ENCODE peak calls at places on chromosomes 2 and 18, in ten cellular contexts. R is GM23248, T is sigmoid colon, G is right lobe of liver, X is small intestine, D is IMR-90, Q is lung, O is left lung, B is lower lobe of right lung, E is psoas muscle. M is an unnamed sample. For H3K4me1, the result is how much of the 10 kb centered on the place peaks cover.

GRCh38 chr18:26556573-26556972 is 8.2 kb upstream of the KCTD1 start:
- DNase-seq in T (no peak), G (no peak), R (peak), Q (no peak), B (no peak), D (no peak), O (no peak), X (no peak), E (no peak), M (no peak)

GRCh38 chr18:62795813-62796212 is 80.5 kb downstream of the PHLPP1 start:
- DNase-seq in R (no peak), X (no peak), G (no peak), Q (no peak), O (no peak), T (no peak), E (no peak), B (no peak), D (no peak), M (no peak)

GRCh38 chr18:43847164-43848091 is 570.1 kb upstream of the SYT4 start:
- DNase-seq in B (no peak), G (no peak), E (no peak), D (peak), R (peak), T (no peak), Q (no peak), O (no peak), X (no peak), M (no peak)

GRCh38 chr18:35443434-35443833 is 54.3 kb downstream of the INO80C start:
- DNase-seq in O (no peak), R (no peak), Q (no peak), B (no peak), X (no peak), D (no peak), T (no peak), E (no peak), G (no peak), M (no peak)

GRCh38 chr2:37829202-37829601 is 95.9 kb upstream of the RMDN2 start:
- DNase-seq in D (peak), R (peak), B (peak), Q (peak), X (no peak), T (no peak), O (no peak), G (peak), E (no peak), M (peak)

GRCh38 chr2:201363857-201364560 is 6.9 kb upstream of the FLACC1 start:
- DNase-seq in O (no peak), X (peak), D (peak), Q (no peak), R (peak), T (no peak), B (no peak), G (no peak), E (no peak), M (no peak)

GRCh38 chr2:224520064-224520463 is 65.1 kb downstream of the CUL3 start:
- DNase-seq in T (no peak), B (no peak), X (no peak), R (peak), Q (no peak), G (no peak), O (no peak), D (peak), E (no peak), M (no peak)

GRCh38 chr2:111126581-111126980 is 5.9 kb downstream of the BCL2L11 start:
- DNase-seq in T (no peak), D (no peak), B (no peak), O (no peak), Q (no peak), R (no peak), E (no peak), G (no peak), X (no peak), M (no peak)

GRCh38 chr2:190717764-190718651 is 69.1 kb downstream of the NAB1 start:
- DNase-seq in B (no peak), G (no peak), Q (no peak), R (no peak), T (no peak), X (no peak), E (no peak), D (no peak), O (no peak), M (no peak)

GRCh38 chr2:181312515-181312927 is 144.7 kb upstream of the ITGA4 start:
- DNase-seq in D (no peak), R (no peak), T (no peak), E (no peak), O (no peak), B (no peak), X (no peak), G (no peak), Q (no peak), M (no peak)

GRCh38 chr2:162072976-162073775 is 839 bp downstream of the DPP4 start:
- DNase-seq in X (peak), D (peak), R (peak), O (no peak), T (peak), E (no peak), G (peak), Q (peak), B (peak), M (peak)

GRCh38 chr2:233094614-233095013 is 34.5 kb downstream of the INPP5D start:
- DNase-seq in G (no peak), E (no peak), X (no peak), B (no peak), O (no peak), R (no peak), Q (no peak), T (peak), D (no peak), M (no peak)

GRCh38 chr18:41073372-41073954 is 881.6 kb upstream of the PIK3C3 start:
- DNase-seq in T (no peak), B (no peak), Q (no peak), R (peak), X (no peak), D (peak), O (no peak), E (no peak), G (no peak), M (no peak)

GRCh38 chr2:17869128-17869527 is 9.3 kb upstream of the KCNS3 start:
- DNase-seq in X (no peak), G (no peak), T (no peak), O (no peak), R (peak), D (peak), B (no peak), Q (no peak), E (no peak), M (no peak)

GRCh38 chr2:207110310-207110709 is 55.4 kb downstream of the KLF7 start:
- DNase-seq in R (no peak), D (no peak), O (no peak), E (no peak), B (no peak), X (no peak), Q (no peak), G (no peak), T (no peak), M (no peak)

GRCh38 chr2:9010866-9011265 is 7.4 kb upstream of the MBOAT2 start:
- DNase-seq in B (no peak), O (no peak), E (no peak), X (no peak), T (no peak), Q (no peak), G (no peak), D (peak), R (peak), M (no peak)

GRCh38 chr2:43018179-43019024 is 208.0 kb downstream of the ZFP36L2 start:
- DNase-seq in X (peak), T (peak), O (peak), G (peak), B (peak), D (peak), Q (peak), E (peak), R (peak), M (peak)

GRCh38 chr18:62607302-62607701 is 84.5 kb downstream of the ZCCHC2 start:
- DNase-seq in B (no peak), R (no peak), E (no peak), X (no peak), Q (no peak), G (no peak), D (no peak), O (no peak), T (no peak), M (no peak)

GRCh38 chr2:113227698-113228097 is 51.0 kb downstream of the PAX8 start:
- DNase-seq in O (no peak), Q (no peak), D (no peak), E (no peak), B (no peak), G (no peak), X (no peak), R (no peak), T (no peak), M (no peak)

GRCh38 chr2:221767106-221767878 is 195.2 kb upstream of the EPHA4 start:
- DNase-seq in Q (no peak), R (peak), G (no peak), D (peak), E (no peak), B (no peak), X (no peak), T (no peak), O (no peak), M (no peak)

GRCh38 chr2:37417321-37417720 is 72.9 kb downstream of the QPCT start:
- DNase-seq in T (no peak), E (no peak), X (no peak), Q (no peak), R (peak), G (no peak), O (no peak), D (peak), B (no peak), M (no peak)

GRCh38 chr2:48312126-48312525 is 217.8 kb upstream of the STON1 start:
- DNase-seq in X (peak), E (no peak), O (no peak), D (no peak), R (no peak), Q (no peak), B (no peak), T (no peak), G (no peak), M (no peak)

GRCh38 chr2:48309900-48310299 is 220.1 kb upstream of the STON1 start:
- DNase-seq in B (no peak), G (no peak), X (no peak), Q (no peak), O (no peak), E (no peak), T (no peak), R (no peak), D (no peak), M (no peak)

GRCh38 chr2:48310581-48310980 is 219.4 kb upstream of the STON1 start:
- DNase-seq in Q (no peak), X (no peak), T (no peak), R (no peak), O (no peak), D (no peak), E (no peak), B (no peak), G (no peak), M (no peak)

GRCh38 chr2:48315847-48316194 is 214.1 kb upstream of the STON1 start:
- DNase-seq in E (no peak), G (peak), B (peak), X (peak), R (peak), Q (no peak), D (no peak), O (no peak), T (no peak), M (no peak)

GRCh38 chr2:48313036-48313877 is 216.7 kb upstream of the STON1 start:
- DNase-seq in Q (no peak), X (peak), O (no peak), B (no peak), T (no peak), E (no peak), G (no peak), D (no peak), R (no peak), M (no peak)
- H3K4me3 ChIP-seq in Q (no peak), X (no peak), O (peak), B (peak), T (peak), E (peak), G (peak), D (no peak), R (peak), M (peak)

GRCh38 chr2:24721470-24721869 is 71.7 kb downstream of the PTRHD1 start:
- DNase-seq in T (peak), G (peak), R (peak), E (peak), Q (peak), D (peak), B (no peak), X (peak), O (no peak), M (peak)
- H3K27ac ChIP-seq in T (peak), G (peak), R (no peak), E (peak), Q (no peak), D (no peak), B (peak), X (no peak), O (no peak), M (peak)

GRCh38 chr2:65364054-65364651 is 68.2 kb downstream of the SPRED2 start:
- DNase-seq in O (no peak), X (peak), G (no peak), R (peak), E (no peak), Q (no peak), D (no peak), B (no peak), T (no peak), M (no peak)

GRCh38 chr2:65360441-65360840 is 72.0 kb downstream of the SPRED2 start:
- DNase-seq in X (no peak), D (no peak), T (no peak), G (no peak), B (no peak), R (no peak), O (no peak), E (no peak), Q (no peak), M (no peak)

GRCh38 chr2:65364986-65365733 is 67.2 kb downstream of the SPRED2 start:
- DNase-seq in R (no peak), X (no peak), B (no peak), O (no peak), D (no peak), G (no peak), E (no peak), Q (no peak), T (no peak), M (no peak)

GRCh38 chr2:65358690-65359400 is 73.6 kb downstream of the SPRED2 start:
- DNase-seq in T (no peak), E (no peak), G (no peak), X (no peak), R (peak), B (no peak), Q (no peak), D (peak), O (no peak), M (no peak)

DNA sequence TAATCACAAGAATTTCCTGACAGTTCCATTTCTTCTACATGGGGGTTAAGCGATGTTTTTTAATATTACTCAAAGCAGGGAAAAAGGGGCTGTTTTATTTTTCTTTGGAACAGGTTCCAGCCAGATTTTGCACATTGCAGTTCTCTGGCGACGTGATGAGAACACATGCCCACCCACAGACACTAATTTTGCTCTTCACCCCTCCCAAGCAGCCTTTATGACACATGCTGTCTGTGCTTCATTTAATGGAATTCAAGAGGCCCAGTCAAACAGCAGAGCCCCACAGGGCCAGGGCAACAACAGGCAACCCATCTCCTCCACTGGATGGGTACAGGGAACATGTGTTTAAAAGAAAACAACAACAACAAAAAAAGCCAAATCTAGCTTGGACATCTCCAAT is 70.8 kb downstream of the SPRED2 start:
- DNase-seq in G (no peak), E (no peak), D (peak), T (no peak), X (no peak), Q (no peak), O (no peak), B (no peak), R (peak), M (no peak)
- H3K4me1 ChIP-seq in G (under half), E (under half), D (under half), T (under half), X (under half), Q (under half), O (under half), B (under half), R (half or more), M (under half)

DNA sequence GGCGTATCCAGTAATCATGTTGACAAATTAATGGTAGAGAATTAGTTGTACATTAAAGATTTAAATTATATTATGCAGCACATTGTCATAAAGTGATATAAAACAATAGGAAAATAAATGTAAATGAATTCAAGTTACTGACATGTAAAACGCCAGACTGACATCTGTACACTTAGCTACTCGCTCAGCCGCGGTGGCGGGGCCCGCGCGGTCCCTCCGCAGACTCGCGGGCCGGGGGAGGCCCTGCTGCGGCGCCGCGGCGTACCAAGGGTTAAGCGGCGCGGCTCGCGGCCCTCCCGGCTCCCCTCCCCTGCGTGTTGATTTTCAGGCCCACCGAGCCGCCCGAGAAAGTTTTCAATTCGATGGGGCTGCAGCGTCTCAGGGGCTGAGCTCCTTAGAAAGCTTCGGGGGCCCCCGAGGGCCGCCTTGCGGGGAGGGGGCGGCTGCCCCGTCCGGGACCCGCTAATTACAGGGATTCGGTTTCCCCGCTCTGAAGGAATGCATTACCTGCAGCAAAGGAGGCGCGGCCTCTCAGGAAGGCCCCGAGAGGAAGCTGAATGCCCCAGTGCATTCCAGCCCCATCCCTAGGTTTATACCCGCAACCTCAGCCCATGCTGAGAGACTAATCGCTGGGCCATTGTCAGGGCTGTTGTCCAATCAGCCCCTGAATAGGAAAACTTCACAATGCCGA is 138.9 kb upstream of the SIX3 start:
- DNase-seq in R (no peak), Q (no peak), D (no peak), B (no peak), T (no peak), G (no peak), X (no peak), E (no peak), O (no peak), M (no peak)
- H3K4me3 ChIP-seq in R (no peak), Q (no peak), D (no peak), B (peak), T (no peak), G (no peak), X (no peak), E (peak), O (no peak), M (peak)

GRCh38 chr2:100957971-100958653 is 44.0 kb upstream of the RPL31 start:
- DNase-seq in O (no peak), T (peak), E (no peak), R (peak), D (peak), Q (peak), X (no peak), G (no peak), B (no peak), M (no peak)
- H3K27ac ChIP-seq in O (peak), T (peak), E (peak), R (peak), D (no peak), Q (peak), X (no peak), G (peak), B (no peak), M (peak)

GRCh38 chr2:216700088-216700567 is 4.8 kb upstream of the IGFBP5 start:
- DNase-seq in D (no peak), G (no peak), R (no peak), O (no peak), X (no peak), E (no peak), B (no peak), Q (no peak), T (peak), M (no peak)
- H3K4me1 ChIP-seq in D (under half), G (under half), R (under half), O (under half), X (under half), E (half or more), B (under half), Q (under half), T (under half), M (under half)

DNA sequence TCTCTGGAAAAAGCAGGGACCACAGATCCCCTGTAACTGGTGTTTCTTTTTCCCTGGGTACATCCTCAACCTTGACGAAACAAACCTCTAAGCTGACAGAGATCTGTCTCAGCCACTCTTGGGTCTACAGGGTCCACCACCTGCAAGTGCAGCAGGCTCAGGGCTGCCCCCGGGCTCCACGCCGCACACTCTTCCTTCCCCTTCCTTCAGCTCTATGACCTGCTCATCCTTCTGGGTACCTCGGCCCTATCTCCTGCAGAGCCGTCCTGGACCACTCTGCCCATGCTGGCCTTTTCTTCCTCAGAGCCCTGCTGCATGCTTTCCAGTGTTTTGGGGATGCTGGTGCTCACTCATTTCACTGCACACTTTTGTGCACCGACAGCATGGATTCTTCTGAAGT is 27.5 kb downstream of the TUBB6 start:
- DNase-seq in G (no peak), B (no peak), R (no peak), O (no peak), D (no peak), E (no peak), X (no peak), T (peak), Q (no peak), M (no peak)
- H3K4me3 ChIP-seq in G (no peak), B (no peak), R (no peak), O (no peak), D (no peak), E (no peak), X (no peak), T (no peak), Q (no peak), M (no peak)

GRCh38 chr18:48922203-48922800 is 28.5 kb downstream of the SMAD7 start:
- DNase-seq in X (no peak), R (peak), E (no peak), O (no peak), G (no peak), D (no peak), T (peak), Q (no peak), B (no peak), M (no peak)

GRCh38 chr18:48920408-48921038 is 30.2 kb downstream of the SMAD7 start:
- DNase-seq in T (peak), R (peak), D (no peak), X (no peak), G (no peak), E (no peak), B (no peak), O (no peak), Q (no peak), M (peak)

GRCh38 chr18:48919547-48919946 is 31.2 kb downstream of the SMAD7 start:
- DNase-seq in T (peak), D (no peak), O (no peak), B (no peak), G (no peak), X (no peak), Q (no peak), E (no peak), R (peak), M (no peak)

GRCh38 chr18:48922801-48923730 is 27.7 kb downstream of the SMAD7 start:
- DNase-seq in R (peak), O (peak), Q (peak), T (peak), D (peak), X (peak), E (peak), B (peak), G (peak), M (peak)

DNA sequence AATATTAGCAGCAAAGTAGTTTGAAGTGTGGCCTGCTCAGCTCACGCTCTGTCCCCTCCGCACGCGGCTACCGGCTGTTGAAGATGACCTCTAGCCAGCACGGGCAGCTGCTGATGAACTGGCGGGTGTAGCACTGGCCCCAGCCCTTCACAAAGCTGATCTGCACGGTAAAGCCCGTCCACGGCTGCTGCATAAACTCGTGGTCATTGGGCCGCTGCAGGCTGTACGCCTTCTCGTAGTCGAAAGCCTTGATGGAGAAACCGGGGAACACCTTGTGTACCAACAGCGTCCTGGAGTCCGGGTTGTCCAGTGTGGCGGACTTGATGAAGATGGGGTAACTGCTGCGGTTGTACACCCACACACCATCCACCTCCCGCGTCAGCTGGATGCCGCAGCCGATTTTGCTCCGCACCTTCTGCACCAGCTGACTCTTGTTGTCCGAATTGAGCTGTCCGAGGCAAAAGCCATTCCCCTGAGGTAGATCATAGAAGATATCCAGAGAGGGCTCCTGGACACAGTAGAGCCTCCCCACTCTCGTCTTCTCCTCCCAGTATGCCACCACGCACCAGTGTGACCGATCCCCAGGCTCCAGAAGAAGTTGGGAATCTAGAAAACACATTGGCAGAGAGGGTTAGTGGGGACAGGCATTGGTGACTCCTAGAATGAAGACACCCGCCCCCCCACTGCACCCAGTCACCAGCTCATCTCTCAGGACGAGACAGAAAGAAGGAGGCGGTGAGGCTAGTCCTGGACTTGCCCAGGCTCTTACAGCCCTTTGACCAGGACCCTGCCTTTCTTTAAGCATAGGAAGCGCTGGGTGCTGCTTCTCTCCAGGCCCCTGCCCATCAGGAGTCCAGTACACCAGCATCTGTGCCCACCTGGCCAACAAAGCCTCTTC is 29.2 kb downstream of the SMAD7 start:
- DNase-seq in E (no peak), B (no peak), X (no peak), D (no peak), Q (no peak), R (peak), O (no peak), G (no peak), T (peak), M (peak)
- H3K27ac ChIP-seq in E (peak), B (peak), X (peak), D (peak), Q (peak), R (peak), O (peak), G (no peak), T (peak), M (peak)